ENCODE peak calls at places on chromosomes 1 and 21, in four cellular contexts. F is omental fat pad; R is ovary; Z is CD4-positive, alpha-beta T cell. K is an unnamed sample.
A peak's percentile ranks its signal among the peaks of the same experiment; 100 is the strongest.

GRCh38 chr1:87140831-87141540 is 187.7 kb upstream of the LMO4 start:
- DNase-seq in F (no peak), Z (no peak), R (no peak), K (no peak)

GRCh38 chr1:63916485-63917360 is 142.9 kb downstream of the ROR1 start:
- DNase-seq in Z (no peak), F (no peak), R (no peak), K (no peak)

GRCh38 chr1:38153426-38154088 is 107.0 kb upstream of the POU3F1 start:
- DNase-seq in R (no peak), F (no peak), Z (no peak), K (no peak)

GRCh38 chr1:160741597-160742348 is 2.7 kb downstream of the SLAMF7 start:
- DNase-seq in Z (no peak), F (no peak), R (no peak), K (no peak)

GRCh38 chr1:42852608-42852980 is 6.2 kb downstream of the ZNF691 start:
- DNase-seq in R (no peak), Z (no peak), F (no peak), K (no peak)

GRCh38 chr1:110281363-110282290 is 57.5 kb upstream of the RBM15 start:
- DNase-seq in R (no peak), F (no peak), Z (no peak), K (peak; percentile 25)

GRCh38 chr1:180188103-180188506 is 33.4 kb downstream of the QSOX1 start:
- DNase-seq in Z (no peak), F (no peak), R (no peak), K (peak; percentile 65)

GRCh38 chr1:50426108-50426700 is 3.0 kb upstream of the DMRTA2 start:
- DNase-seq in R (no peak), F (no peak), Z (no peak), K (no peak)

GRCh38 chr1:216614011-216614934 is 109.0 kb downstream of the ESRRG start:
- DNase-seq in R (no peak), F (no peak), Z (no peak), K (no peak)

GRCh38 chr1:168672278-168672677 is 56.7 kb downstream of the DPT start:
- DNase-seq in Z (no peak), R (no peak), F (no peak), K (no peak)

GRCh38 chr1:98405581-98406059 is 255.9 kb upstream of the SNX7 start:
- DNase-seq in F (no peak), R (no peak), Z (no peak), K (no peak)

GRCh38 chr1:63497577-63497976 is 25.4 kb downstream of the ITGB3BP start:
- DNase-seq in F (no peak), R (no peak), Z (no peak), K (no peak)

GRCh38 chr1:17239420-17239819 is 9.5 kb upstream of the PADI3 start:
- DNase-seq in R (no peak), F (no peak), Z (no peak), K (peak; percentile 83)

GRCh38 chr1:166145496-166145895 is 21.3 kb downstream of the FAM78B start:
- DNase-seq in F (no peak), R (no peak), Z (no peak), K (no peak)

GRCh38 chr1:110916669-110917306 is 43.8 kb downstream of the CD53 start:
- DNase-seq in R (no peak), Z (no peak), F (no peak), K (no peak)

DNA sequence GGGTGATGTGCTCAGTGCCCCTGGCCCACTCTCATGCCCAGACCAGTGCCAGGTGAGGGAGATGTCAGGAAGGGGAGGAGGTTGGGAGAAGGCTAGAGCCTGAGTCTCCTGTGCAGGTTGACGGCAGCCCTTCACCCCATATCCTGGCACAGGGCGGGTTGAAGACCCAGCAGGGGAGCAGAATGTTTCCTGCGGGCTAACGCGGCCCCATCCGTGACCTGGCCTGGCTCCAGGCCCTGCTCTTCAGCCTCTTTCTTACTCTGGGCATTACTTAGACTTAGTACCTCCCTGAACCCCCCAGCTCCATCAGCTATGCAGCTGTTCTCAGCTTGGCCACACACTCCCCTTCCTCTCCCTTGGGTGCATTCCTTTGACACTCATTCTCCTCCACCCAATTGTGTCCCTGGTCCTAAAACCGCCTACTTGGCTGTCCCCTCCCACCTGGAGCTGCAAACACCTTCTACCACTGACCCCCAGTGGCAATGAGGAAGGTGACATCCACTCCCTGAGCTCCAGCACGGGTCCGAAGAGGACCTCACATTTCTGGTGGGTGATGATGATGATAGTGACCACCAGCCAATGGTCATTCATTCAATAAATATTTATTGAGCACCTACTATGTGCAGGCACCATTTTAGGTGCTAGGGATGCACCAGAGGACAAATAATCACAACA is 179.0 kb downstream of the PTPRU start:
- DNase-seq in F (no peak), R (no peak), Z (no peak), K (no peak)
- TF ChIP-seq CTCF in F (no peak), R (no peak), Z (no peak), K (peak; percentile 24)

GRCh38 chr1:81756872-81757271 is 43.9 kb upstream of the ADGRL2 start:
- DNase-seq in Z (no peak), R (no peak), F (no peak), K (no peak)

GRCh38 chr1:81758213-81758612 is 42.5 kb upstream of the ADGRL2 start:
- DNase-seq in R (no peak), Z (no peak), F (no peak), K (no peak)

GRCh38 chr1:81757398-81758020 is 43.2 kb upstream of the ADGRL2 start:
- DNase-seq in R (no peak), F (no peak), Z (no peak), K (no peak)

GRCh38 chr1:81760487-81761097 is 40.1 kb upstream of the ADGRL2 start:
- DNase-seq in F (no peak), R (no peak), Z (no peak), K (no peak)
- TF ChIP-seq CTCF in F (no peak), R (peak; percentile 21), Z (no peak), K (no peak)

GRCh38 chr1:43975249-43975961 is 645 bp downstream of the ATP6V0B start:
- DNase-seq in Z (no peak), F (no peak), R (peak; percentile 45), K (peak; percentile 49)

GRCh38 chr1:43974443-43975248 is at the start of gene ATP6V0B:
- DNase-seq in R (peak; percentile 92), F (peak; percentile 94), Z (peak; percentile 86), K (peak; percentile 95)

GRCh38 chr1:43976045-43976444 is 1.3 kb downstream of the ATP6V0B start:
- DNase-seq in Z (no peak), F (no peak), R (no peak), K (no peak)

GRCh38 chr1:43971336-43971980 is 1.6 kb downstream of the DPH2 start:
- DNase-seq in Z (no peak), F (no peak), R (no peak), K (no peak)

DNA sequence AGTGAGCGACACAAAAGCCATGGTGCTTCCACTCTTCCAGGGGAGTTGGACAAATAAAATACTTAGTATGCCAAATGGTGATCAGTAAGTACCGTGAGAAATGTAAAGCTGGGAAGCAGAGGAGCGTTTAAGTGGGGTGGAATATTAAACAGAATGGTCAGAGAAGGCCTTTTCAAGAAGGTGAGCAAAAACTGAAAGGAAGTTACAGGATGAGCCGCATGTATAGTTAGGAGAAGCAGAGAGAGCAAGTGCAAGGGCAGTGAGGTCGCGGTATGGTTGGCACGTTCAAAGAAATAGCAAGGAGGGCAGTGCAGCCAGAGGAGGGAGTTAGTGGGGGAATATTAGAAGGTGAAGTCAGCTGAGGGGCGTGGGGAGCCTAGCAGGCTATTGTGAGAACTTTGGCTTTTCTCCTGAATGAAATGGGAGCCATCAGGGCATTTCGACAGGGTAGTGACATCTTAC is 748 bp upstream of the ATP6V0B start:
- DNase-seq in F (no peak), R (no peak), Z (no peak), K (no peak)
- TF ChIP-seq CTCF in F (no peak), R (no peak), Z (no peak), K (no peak)

DNA sequence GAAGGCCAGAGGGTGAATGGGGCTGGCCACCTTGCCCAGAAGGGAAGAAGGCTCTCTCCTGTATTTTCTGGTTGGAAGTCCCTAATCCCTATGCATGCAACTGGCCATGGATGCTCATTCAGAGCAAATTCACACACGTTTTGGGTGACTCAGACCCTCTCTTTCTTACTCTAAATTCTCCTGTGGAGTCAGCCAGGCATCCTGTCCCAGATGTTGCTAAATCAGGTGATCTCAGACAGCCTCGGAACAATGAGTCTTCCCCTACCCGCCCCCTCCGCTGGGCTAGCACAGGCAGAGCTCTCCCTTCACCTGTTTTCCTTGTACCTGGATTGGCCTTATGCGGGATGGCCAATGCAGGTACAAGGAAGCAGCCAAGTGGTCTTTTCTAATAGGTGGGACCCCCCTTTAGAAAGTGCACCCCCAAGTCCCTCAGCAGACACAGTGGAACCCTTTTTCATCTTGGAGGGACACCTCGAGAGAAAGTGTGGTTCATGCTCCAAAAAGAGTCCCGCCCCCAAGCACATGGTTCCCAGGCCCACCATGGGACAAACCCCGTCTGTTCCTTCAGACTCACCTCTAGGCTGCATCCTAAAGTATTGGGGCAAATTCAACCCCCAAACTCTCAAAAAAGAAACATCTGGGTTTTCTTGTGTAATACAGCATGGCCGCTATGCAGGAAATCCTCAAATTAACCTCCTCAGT is 8.6 kb downstream of the S100A6 start:
- DNase-seq in F (no peak), Z (no peak), R (no peak), K (no peak)
- TF ChIP-seq CTCF in F (no peak), Z (no peak), R (no peak), K (no peak)

GRCh38 chr1:74465193-74465681 is 47.2 kb downstream of the LRRC53 start:
- DNase-seq in F (no peak), R (no peak), Z (no peak), K (no peak)

GRCh38 chr1:74470936-74471335 is 41.5 kb downstream of the LRRC53 start:
- DNase-seq in Z (no peak), F (no peak), R (no peak), K (no peak)

GRCh38 chr1:74470262-74470661 is 42.1 kb downstream of the LRRC53 start:
- DNase-seq in F (no peak), R (no peak), Z (no peak), K (no peak)

GRCh38 chr1:74467786-74468377 is 44.5 kb downstream of the LRRC53 start:
- DNase-seq in F (no peak), R (no peak), Z (no peak), K (no peak)

DNA sequence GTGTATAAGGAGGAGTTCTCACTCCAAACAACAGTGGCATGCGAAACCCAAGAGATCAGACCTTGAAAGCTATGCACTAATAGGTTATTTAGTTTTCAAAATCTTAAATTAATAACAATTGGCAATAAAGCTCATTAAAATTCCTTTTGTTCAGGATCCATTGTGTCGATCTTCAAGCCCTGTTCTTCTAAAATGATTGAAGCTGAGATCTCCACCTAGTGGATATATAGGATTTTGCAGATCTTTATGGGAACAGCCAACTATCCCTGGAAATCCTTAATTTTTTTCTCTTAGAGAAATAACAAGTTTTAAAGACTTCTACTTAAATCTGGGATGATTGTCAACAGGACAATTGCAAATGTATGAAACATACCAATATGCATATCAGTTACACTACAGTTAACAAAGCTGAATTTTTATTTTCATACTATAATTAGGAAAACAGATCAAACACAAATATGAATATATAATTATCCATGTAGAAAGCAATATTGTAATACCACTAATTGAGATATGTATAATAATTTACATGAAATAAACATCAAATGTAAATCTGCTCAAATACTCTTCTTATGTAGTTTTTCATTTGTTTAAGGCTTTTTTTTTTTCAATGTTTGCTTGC is 43.3 kb downstream of the LRRC53 start:
- DNase-seq in F (no peak), Z (no peak), R (no peak), K (no peak)
- TF ChIP-seq CTCF in F (no peak), Z (peak; percentile 14), R (peak; percentile 25), K (peak; percentile 78)

DNA sequence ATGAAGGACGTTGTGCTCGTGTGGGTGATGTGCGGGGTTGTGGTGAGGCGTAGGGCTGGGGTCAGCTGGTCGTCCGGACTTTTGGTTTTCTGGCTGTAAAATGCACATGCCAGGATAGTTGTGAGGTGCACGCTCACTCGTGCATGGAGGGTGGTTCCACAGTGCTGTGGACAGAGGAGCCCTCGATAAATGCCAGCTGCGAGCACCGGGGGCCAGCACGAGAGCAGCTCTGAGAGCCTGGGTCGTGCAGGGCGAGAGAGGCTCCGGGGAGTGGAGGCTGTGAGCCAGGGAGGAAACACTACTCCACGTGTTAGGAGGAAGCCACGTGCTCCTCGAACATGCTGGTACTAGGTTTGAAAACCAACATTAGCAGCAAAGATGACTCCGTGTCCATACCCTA is 39.4 kb downstream of the COL18A1 start:
- DNase-seq in Z (no peak), R (no peak), F (no peak), K (no peak)
- TF ChIP-seq CTCF in Z (no peak), R (no peak), F (no peak), K (no peak)